ENCODE peak calls at places on chromosomes 1 and 21, in nine cellular contexts. One of them, this sample, is unnamed.

GRCh38 chr1:11740258-11741192 is 4.6 kb downstream of the AGTRAP start:
- DNase-seq in T-helper 2 cell: peak
- DNase-seq in ACHN: no peak
- DNase-seq in stimulated activated naive CD8-positive, alpha-beta T cell treated with anti-CD3 and anti-CD28 coated beads, Interleukin-15, Interleukin-2, amounts not matched to agents 100 U/mL and 50 U/mL, for 24 hours: peak
- DNase-seq in activated gamma-delta T cell treated with anti-CD3 and anti-CD28 coated beads, Interleukin-2, amount 50 U/mL, for 16 hours: peak
- DNase-seq in naive B cell: no peak
- DNase-seq in T47D: no peak
- DNase-seq in activated T-cell treated with anti-CD3 and anti-CD28 coated beads, Interleukin-2, amount 50 U/mL, for 72 hours: peak
- DNase-seq in left lung: no peak
- DNase-seq in this sample: no peak

GRCh38 chr1:243447342-243447741 is 191.5 kb downstream of the SDCCAG8 start:
- DNase-seq in T-helper 2 cell: peak
- DNase-seq in ACHN: no peak
- DNase-seq in stimulated activated naive CD8-positive, alpha-beta T cell treated with anti-CD3 and anti-CD28 coated beads, Interleukin-15, Interleukin-2, amounts not matched to agents 100 U/mL and 50 U/mL, for 24 hours: no peak
- DNase-seq in activated gamma-delta T cell treated with anti-CD3 and anti-CD28 coated beads, Interleukin-2, amount 50 U/mL, for 16 hours: no peak
- DNase-seq in naive B cell: no peak
- DNase-seq in T47D: no peak
- DNase-seq in activated T-cell treated with anti-CD3 and anti-CD28 coated beads, Interleukin-2, amount 50 U/mL, for 72 hours: no peak
- DNase-seq in left lung: no peak
- DNase-seq in this sample: no peak

GRCh38 chr1:65882091-65882490 is 89.4 kb downstream of the PDE4B start:
- DNase-seq in T-helper 2 cell: no peak
- DNase-seq in ACHN: no peak
- DNase-seq in stimulated activated naive CD8-positive, alpha-beta T cell treated with anti-CD3 and anti-CD28 coated beads, Interleukin-15, Interleukin-2, amounts not matched to agents 100 U/mL and 50 U/mL, for 24 hours: no peak
- DNase-seq in activated gamma-delta T cell treated with anti-CD3 and anti-CD28 coated beads, Interleukin-2, amount 50 U/mL, for 16 hours: no peak
- DNase-seq in naive B cell: no peak
- DNase-seq in T47D: no peak
- DNase-seq in activated T-cell treated with anti-CD3 and anti-CD28 coated beads, Interleukin-2, amount 50 U/mL, for 72 hours: no peak
- DNase-seq in left lung: no peak
- DNase-seq in this sample: no peak

GRCh38 chr21:33703750-33704606 is 61.7 kb downstream of the ITSN1 start:
- DNase-seq in T-helper 2 cell: no peak
- DNase-seq in ACHN: no peak
- DNase-seq in stimulated activated naive CD8-positive, alpha-beta T cell treated with anti-CD3 and anti-CD28 coated beads, Interleukin-15, Interleukin-2, amounts not matched to agents 100 U/mL and 50 U/mL, for 24 hours: no peak
- DNase-seq in activated gamma-delta T cell treated with anti-CD3 and anti-CD28 coated beads, Interleukin-2, amount 50 U/mL, for 16 hours: no peak
- DNase-seq in naive B cell: no peak
- DNase-seq in T47D: peak
- DNase-seq in activated T-cell treated with anti-CD3 and anti-CD28 coated beads, Interleukin-2, amount 50 U/mL, for 72 hours: no peak
- DNase-seq in left lung: no peak
- DNase-seq in this sample: no peak

GRCh38 chr1:58409826-58410225 is 136.7 kb downstream of the OMA1 start:
- DNase-seq in T-helper 2 cell: no peak
- DNase-seq in ACHN: peak
- DNase-seq in stimulated activated naive CD8-positive, alpha-beta T cell treated with anti-CD3 and anti-CD28 coated beads, Interleukin-15, Interleukin-2, amounts not matched to agents 100 U/mL and 50 U/mL, for 24 hours: no peak
- DNase-seq in activated gamma-delta T cell treated with anti-CD3 and anti-CD28 coated beads, Interleukin-2, amount 50 U/mL, for 16 hours: no peak
- DNase-seq in naive B cell: no peak
- DNase-seq in T47D: no peak
- DNase-seq in activated T-cell treated with anti-CD3 and anti-CD28 coated beads, Interleukin-2, amount 50 U/mL, for 72 hours: no peak
- DNase-seq in left lung: no peak
- DNase-seq in this sample: no peak

GRCh38 chr1:180675586-180675985 is 43.8 kb downstream of the XPR1 start:
- DNase-seq in T-helper 2 cell: no peak
- DNase-seq in ACHN: no peak
- DNase-seq in stimulated activated naive CD8-positive, alpha-beta T cell treated with anti-CD3 and anti-CD28 coated beads, Interleukin-15, Interleukin-2, amounts not matched to agents 100 U/mL and 50 U/mL, for 24 hours: no peak
- DNase-seq in activated gamma-delta T cell treated with anti-CD3 and anti-CD28 coated beads, Interleukin-2, amount 50 U/mL, for 16 hours: no peak
- DNase-seq in naive B cell: no peak
- DNase-seq in T47D: no peak
- DNase-seq in activated T-cell treated with anti-CD3 and anti-CD28 coated beads, Interleukin-2, amount 50 U/mL, for 72 hours: no peak
- DNase-seq in left lung: no peak
- DNase-seq in this sample: no peak

GRCh38 chr1:152043870-152044269 is 7.1 kb upstream of the S100A11 start:
- DNase-seq in T-helper 2 cell: no peak
- DNase-seq in ACHN: no peak
- DNase-seq in stimulated activated naive CD8-positive, alpha-beta T cell treated with anti-CD3 and anti-CD28 coated beads, Interleukin-15, Interleukin-2, amounts not matched to agents 100 U/mL and 50 U/mL, for 24 hours: no peak
- DNase-seq in activated gamma-delta T cell treated with anti-CD3 and anti-CD28 coated beads, Interleukin-2, amount 50 U/mL, for 16 hours: no peak
- DNase-seq in naive B cell: no peak
- DNase-seq in T47D: no peak
- DNase-seq in activated T-cell treated with anti-CD3 and anti-CD28 coated beads, Interleukin-2, amount 50 U/mL, for 72 hours: no peak
- DNase-seq in left lung: no peak
- DNase-seq in this sample: no peak

GRCh38 chr1:187794561-187794960 is 965.8 kb downstream of the PLA2G4A start:
- DNase-seq in T-helper 2 cell: no peak
- DNase-seq in ACHN: no peak
- DNase-seq in stimulated activated naive CD8-positive, alpha-beta T cell treated with anti-CD3 and anti-CD28 coated beads, Interleukin-15, Interleukin-2, amounts not matched to agents 100 U/mL and 50 U/mL, for 24 hours: no peak
- DNase-seq in activated gamma-delta T cell treated with anti-CD3 and anti-CD28 coated beads, Interleukin-2, amount 50 U/mL, for 16 hours: no peak
- DNase-seq in naive B cell: no peak
- DNase-seq in T47D: no peak
- DNase-seq in activated T-cell treated with anti-CD3 and anti-CD28 coated beads, Interleukin-2, amount 50 U/mL, for 72 hours: no peak
- DNase-seq in left lung: no peak
- DNase-seq in this sample: no peak

GRCh38 chr1:50476800-50477199 is 53.6 kb upstream of the DMRTA2 start:
- DNase-seq in T-helper 2 cell: no peak
- DNase-seq in ACHN: no peak
- DNase-seq in stimulated activated naive CD8-positive, alpha-beta T cell treated with anti-CD3 and anti-CD28 coated beads, Interleukin-15, Interleukin-2, amounts not matched to agents 100 U/mL and 50 U/mL, for 24 hours: no peak
- DNase-seq in activated gamma-delta T cell treated with anti-CD3 and anti-CD28 coated beads, Interleukin-2, amount 50 U/mL, for 16 hours: no peak
- DNase-seq in naive B cell: no peak
- DNase-seq in T47D: no peak
- DNase-seq in activated T-cell treated with anti-CD3 and anti-CD28 coated beads, Interleukin-2, amount 50 U/mL, for 72 hours: no peak
- DNase-seq in left lung: no peak
- DNase-seq in this sample: no peak

GRCh38 chr1:156746716-156747631 is 4.5 kb downstream of the HDGF start:
- DNase-seq in T-helper 2 cell: peak
- DNase-seq in ACHN: peak
- DNase-seq in stimulated activated naive CD8-positive, alpha-beta T cell treated with anti-CD3 and anti-CD28 coated beads, Interleukin-15, Interleukin-2, amounts not matched to agents 100 U/mL and 50 U/mL, for 24 hours: peak
- DNase-seq in activated gamma-delta T cell treated with anti-CD3 and anti-CD28 coated beads, Interleukin-2, amount 50 U/mL, for 16 hours: peak
- DNase-seq in naive B cell: peak
- DNase-seq in T47D: peak
- DNase-seq in activated T-cell treated with anti-CD3 and anti-CD28 coated beads, Interleukin-2, amount 50 U/mL, for 72 hours: peak
- DNase-seq in left lung: peak
- DNase-seq in this sample: peak

GRCh38 chr1:171188388-171189266 is 3.5 kb downstream of the FMO2 start:
- DNase-seq in T-helper 2 cell: peak
- DNase-seq in ACHN: peak
- DNase-seq in stimulated activated naive CD8-positive, alpha-beta T cell treated with anti-CD3 and anti-CD28 coated beads, Interleukin-15, Interleukin-2, amounts not matched to agents 100 U/mL and 50 U/mL, for 24 hours: peak
- DNase-seq in activated gamma-delta T cell treated with anti-CD3 and anti-CD28 coated beads, Interleukin-2, amount 50 U/mL, for 16 hours: no peak
- DNase-seq in naive B cell: peak
- DNase-seq in T47D: peak
- DNase-seq in activated T-cell treated with anti-CD3 and anti-CD28 coated beads, Interleukin-2, amount 50 U/mL, for 72 hours: peak
- DNase-seq in left lung: peak
- DNase-seq in this sample: peak

GRCh38 chr1:222043444-222044292 is 301.8 kb upstream of the DUSP10 start:
- DNase-seq in T-helper 2 cell: no peak
- DNase-seq in ACHN: no peak
- DNase-seq in stimulated activated naive CD8-positive, alpha-beta T cell treated with anti-CD3 and anti-CD28 coated beads, Interleukin-15, Interleukin-2, amounts not matched to agents 100 U/mL and 50 U/mL, for 24 hours: no peak
- DNase-seq in activated gamma-delta T cell treated with anti-CD3 and anti-CD28 coated beads, Interleukin-2, amount 50 U/mL, for 16 hours: no peak
- DNase-seq in naive B cell: no peak
- DNase-seq in T47D: no peak
- DNase-seq in activated T-cell treated with anti-CD3 and anti-CD28 coated beads, Interleukin-2, amount 50 U/mL, for 72 hours: no peak
- DNase-seq in left lung: no peak
- DNase-seq in this sample: no peak

GRCh38 chr1:234253732-234254131 is 119.5 kb upstream of the COA6 start:
- DNase-seq in T-helper 2 cell: no peak
- DNase-seq in ACHN: no peak
- DNase-seq in stimulated activated naive CD8-positive, alpha-beta T cell treated with anti-CD3 and anti-CD28 coated beads, Interleukin-15, Interleukin-2, amounts not matched to agents 100 U/mL and 50 U/mL, for 24 hours: no peak
- DNase-seq in activated gamma-delta T cell treated with anti-CD3 and anti-CD28 coated beads, Interleukin-2, amount 50 U/mL, for 16 hours: no peak
- DNase-seq in naive B cell: no peak
- DNase-seq in T47D: no peak
- DNase-seq in activated T-cell treated with anti-CD3 and anti-CD28 coated beads, Interleukin-2, amount 50 U/mL, for 72 hours: no peak
- DNase-seq in left lung: no peak
- DNase-seq in this sample: no peak

GRCh38 chr1:31626451-31627202 is 9.1 kb downstream of the HCRTR1 start:
- DNase-seq in T-helper 2 cell: no peak
- DNase-seq in ACHN: no peak
- DNase-seq in stimulated activated naive CD8-positive, alpha-beta T cell treated with anti-CD3 and anti-CD28 coated beads, Interleukin-15, Interleukin-2, amounts not matched to agents 100 U/mL and 50 U/mL, for 24 hours: no peak
- DNase-seq in activated gamma-delta T cell treated with anti-CD3 and anti-CD28 coated beads, Interleukin-2, amount 50 U/mL, for 16 hours: no peak
- DNase-seq in naive B cell: no peak
- DNase-seq in T47D: no peak
- DNase-seq in activated T-cell treated with anti-CD3 and anti-CD28 coated beads, Interleukin-2, amount 50 U/mL, for 72 hours: no peak
- DNase-seq in left lung: no peak
- DNase-seq in this sample: no peak

GRCh38 chr1:225119307-225119706 is 189.8 kb downstream of the DNAH14 start:
- DNase-seq in T-helper 2 cell: no peak
- DNase-seq in ACHN: no peak
- DNase-seq in stimulated activated naive CD8-positive, alpha-beta T cell treated with anti-CD3 and anti-CD28 coated beads, Interleukin-15, Interleukin-2, amounts not matched to agents 100 U/mL and 50 U/mL, for 24 hours: no peak
- DNase-seq in activated gamma-delta T cell treated with anti-CD3 and anti-CD28 coated beads, Interleukin-2, amount 50 U/mL, for 16 hours: no peak
- DNase-seq in naive B cell: no peak
- DNase-seq in T47D: no peak
- DNase-seq in activated T-cell treated with anti-CD3 and anti-CD28 coated beads, Interleukin-2, amount 50 U/mL, for 72 hours: no peak
- DNase-seq in left lung: no peak
- DNase-seq in this sample: no peak

GRCh38 chr1:161921990-161922389 is 101.7 kb downstream of the OLFML2B start:
- DNase-seq in T-helper 2 cell: no peak
- DNase-seq in ACHN: no peak
- DNase-seq in stimulated activated naive CD8-positive, alpha-beta T cell treated with anti-CD3 and anti-CD28 coated beads, Interleukin-15, Interleukin-2, amounts not matched to agents 100 U/mL and 50 U/mL, for 24 hours: no peak
- DNase-seq in activated gamma-delta T cell treated with anti-CD3 and anti-CD28 coated beads, Interleukin-2, amount 50 U/mL, for 16 hours: no peak
- DNase-seq in naive B cell: no peak
- DNase-seq in T47D: no peak
- DNase-seq in activated T-cell treated with anti-CD3 and anti-CD28 coated beads, Interleukin-2, amount 50 U/mL, for 72 hours: no peak
- DNase-seq in left lung: no peak
- DNase-seq in this sample: no peak

GRCh38 chr1:217524787-217525520 is 105.9 kb downstream of the GPATCH2 start:
- DNase-seq in T-helper 2 cell: no peak
- DNase-seq in ACHN: no peak
- DNase-seq in stimulated activated naive CD8-positive, alpha-beta T cell treated with anti-CD3 and anti-CD28 coated beads, Interleukin-15, Interleukin-2, amounts not matched to agents 100 U/mL and 50 U/mL, for 24 hours: no peak
- DNase-seq in activated gamma-delta T cell treated with anti-CD3 and anti-CD28 coated beads, Interleukin-2, amount 50 U/mL, for 16 hours: no peak
- DNase-seq in naive B cell: no peak
- DNase-seq in T47D: no peak
- DNase-seq in activated T-cell treated with anti-CD3 and anti-CD28 coated beads, Interleukin-2, amount 50 U/mL, for 72 hours: no peak
- DNase-seq in left lung: no peak
- DNase-seq in this sample: no peak

GRCh38 chr1:210663730-210664573 is 335.2 kb downstream of the HHAT start:
- DNase-seq in T-helper 2 cell: no peak
- DNase-seq in ACHN: no peak
- DNase-seq in stimulated activated naive CD8-positive, alpha-beta T cell treated with anti-CD3 and anti-CD28 coated beads, Interleukin-15, Interleukin-2, amounts not matched to agents 100 U/mL and 50 U/mL, for 24 hours: no peak
- DNase-seq in activated gamma-delta T cell treated with anti-CD3 and anti-CD28 coated beads, Interleukin-2, amount 50 U/mL, for 16 hours: no peak
- DNase-seq in naive B cell: no peak
- DNase-seq in T47D: no peak
- DNase-seq in activated T-cell treated with anti-CD3 and anti-CD28 coated beads, Interleukin-2, amount 50 U/mL, for 72 hours: no peak
- DNase-seq in left lung: no peak
- DNase-seq in this sample: no peak

GRCh38 chr1:14300991-14301703 is 297.3 kb upstream of the KAZN start:
- DNase-seq in T-helper 2 cell: no peak
- DNase-seq in ACHN: no peak
- DNase-seq in stimulated activated naive CD8-positive, alpha-beta T cell treated with anti-CD3 and anti-CD28 coated beads, Interleukin-15, Interleukin-2, amounts not matched to agents 100 U/mL and 50 U/mL, for 24 hours: no peak
- DNase-seq in activated gamma-delta T cell treated with anti-CD3 and anti-CD28 coated beads, Interleukin-2, amount 50 U/mL, for 16 hours: no peak
- DNase-seq in naive B cell: no peak
- DNase-seq in T47D: no peak
- DNase-seq in activated T-cell treated with anti-CD3 and anti-CD28 coated beads, Interleukin-2, amount 50 U/mL, for 72 hours: no peak
- DNase-seq in left lung: no peak
- DNase-seq in this sample: no peak

GRCh38 chr1:65524931-65525296 is 104.4 kb downstream of the LEPR start:
- DNase-seq in T-helper 2 cell: no peak
- DNase-seq in ACHN: no peak
- DNase-seq in stimulated activated naive CD8-positive, alpha-beta T cell treated with anti-CD3 and anti-CD28 coated beads, Interleukin-15, Interleukin-2, amounts not matched to agents 100 U/mL and 50 U/mL, for 24 hours: no peak
- DNase-seq in activated gamma-delta T cell treated with anti-CD3 and anti-CD28 coated beads, Interleukin-2, amount 50 U/mL, for 16 hours: no peak
- DNase-seq in naive B cell: no peak
- DNase-seq in T47D: no peak
- DNase-seq in activated T-cell treated with anti-CD3 and anti-CD28 coated beads, Interleukin-2, amount 50 U/mL, for 72 hours: no peak
- DNase-seq in left lung: no peak
- DNase-seq in this sample: no peak

GRCh38 chr1:10716424-10716823 is 80.0 kb downstream of the CASZ1 start:
- DNase-seq in T-helper 2 cell: no peak
- DNase-seq in ACHN: no peak
- DNase-seq in stimulated activated naive CD8-positive, alpha-beta T cell treated with anti-CD3 and anti-CD28 coated beads, Interleukin-15, Interleukin-2, amounts not matched to agents 100 U/mL and 50 U/mL, for 24 hours: no peak
- DNase-seq in activated gamma-delta T cell treated with anti-CD3 and anti-CD28 coated beads, Interleukin-2, amount 50 U/mL, for 16 hours: no peak
- DNase-seq in naive B cell: no peak
- DNase-seq in T47D: no peak
- DNase-seq in activated T-cell treated with anti-CD3 and anti-CD28 coated beads, Interleukin-2, amount 50 U/mL, for 72 hours: no peak
- DNase-seq in left lung: no peak
- DNase-seq in this sample: no peak